ENCODE peak calls at places on chromosomes 2 and 18, in nine cellular contexts. I is IMR-90, J is H1, N is right lobe of liver, E is kidney, Q is endodermal cell, K is hepatocyte, O is body of pancreas, H is lung. V is an unnamed sample. For H3K4me1, the result is how much of the 10 kb centered on the place peaks cover.

GRCh38 chr2:232457121-232458011 is 1.4 kb downstream of the ALPI start:
- DNase-seq in I (no peak), J (no peak), N (no peak), E (no peak), Q (peak), K (no peak), O (no peak), H (no peak), V (no peak)

GRCh38 chr18:58209326-58209725 is 165.3 kb downstream of the NEDD4L start:
- DNase-seq in I (peak), J (no peak), N (no peak), E (no peak), Q (no peak), K (no peak), O (no peak), H (no peak), V (no peak)

GRCh38 chr2:149221898-149222297 is 108.5 kb upstream of the LYPD6 start:
- DNase-seq in I (no peak), J (no peak), N (no peak), E (no peak), Q (no peak), K (no peak), O (no peak), H (no peak), V (no peak)

GRCh38 chr2:239106314-239106908 is 258.5 kb downstream of the TWIST2 start:
- DNase-seq in I (peak), J (peak), N (no peak), E (no peak), Q (peak), K (peak), O (no peak), H (no peak), V (peak)

GRCh38 chr2:105410554-105410953 is 11.7 kb upstream of the FHL2 start:
- DNase-seq in I (peak), J (no peak), N (no peak), E (no peak), Q (no peak), K (no peak), O (no peak), H (no peak), V (peak)

GRCh38 chr2:67970542-67970941 is 92.3 kb downstream of the C1D start:
- DNase-seq in I (no peak), J (no peak), N (no peak), E (no peak), Q (no peak), K (no peak), O (no peak), H (no peak), V (no peak)

GRCh38 chr2:152369176-152369860 is 34.3 kb downstream of the FMNL2 start:
- DNase-seq in I (peak), J (no peak), N (no peak), E (no peak), Q (no peak), K (peak), O (no peak), H (no peak), V (no peak)

GRCh38 chr2:494853-495252 is 182.4 kb downstream of the TMEM18 start:
- DNase-seq in I (no peak), J (no peak), N (no peak), E (no peak), Q (no peak), K (no peak), O (no peak), H (no peak), V (no peak)

GRCh38 chr18:46051731-46052461 is 20.2 kb downstream of the PSTPIP2 start:
- DNase-seq in I (peak), J (peak), N (no peak), E (no peak), Q (no peak), K (peak), O (peak), H (no peak), V (peak)

GRCh38 chr2:239544846-239545465 is 144.1 kb upstream of the HDAC4 start:
- DNase-seq in I (no peak), J (no peak), N (peak), E (no peak), Q (peak), K (no peak), O (no peak), H (no peak), V (no peak)

GRCh38 chr2:235324324-235324723 is 169.5 kb upstream of the AGAP1 start:
- DNase-seq in I (peak), J (no peak), N (no peak), E (no peak), Q (peak), K (peak), O (no peak), H (no peak), V (no peak)

GRCh38 chr2:187985923-187986322 is 305.8 kb upstream of the GULP1 start:
- DNase-seq in I (peak), J (no peak), N (no peak), E (no peak), Q (no peak), K (no peak), O (no peak), H (no peak), V (no peak)

GRCh38 chr18:55585586-55586521 is 2.1 kb downstream of the TCF4 start:
- DNase-seq in I (peak), J (no peak), N (no peak), E (no peak), Q (peak), K (no peak), O (no peak), H (no peak), V (no peak)

GRCh38 chr2:122194546-122194945 is 439.1 kb downstream of the TSN start:
- DNase-seq in I (no peak), J (no peak), N (no peak), E (no peak), Q (no peak), K (no peak), O (no peak), H (no peak), V (no peak)

GRCh38 chr18:43789234-43790000 is 512.1 kb upstream of the SYT4 start:
- DNase-seq in I (no peak), J (no peak), N (no peak), E (no peak), Q (no peak), K (peak), O (peak), H (no peak), V (no peak)

GRCh38 chr2:197182668-197183067 is 127.9 kb downstream of the ANKRD44 start:
- DNase-seq in I (no peak), J (no peak), N (no peak), E (no peak), Q (no peak), K (no peak), O (no peak), H (no peak), V (no peak)

GRCh38 chr2:236657215-236657614 is 87.6 kb downstream of the ACKR3 start:
- DNase-seq in I (no peak), J (peak), N (no peak), E (no peak), Q (no peak), K (no peak), O (no peak), H (peak), V (no peak)

GRCh38 chr18:3238742-3239141 is 8.9 kb upstream of the MYL12A start:
- DNase-seq in I (no peak), J (no peak), N (no peak), E (no peak), Q (no peak), K (no peak), O (no peak), H (no peak), V (no peak)

GRCh38 chr2:118689456-118689855 is 158.0 kb downstream of the EN1 start:
- DNase-seq in I (no peak), J (no peak), N (no peak), E (no peak), Q (no peak), K (no peak), O (no peak), H (no peak), V (no peak)

GRCh38 chr2:241708879-241709278 is 7.0 kb downstream of the ING5 start:
- DNase-seq in I (no peak), J (no peak), N (no peak), E (no peak), Q (no peak), K (no peak), O (no peak), H (no peak), V (no peak)

GRCh38 chr18:9706081-9706935 is 1.8 kb upstream of the RAB31 start:
- DNase-seq in I (peak), J (no peak), N (no peak), E (no peak), Q (no peak), K (no peak), O (no peak), H (no peak), V (no peak)

GRCh38 chr2:240293126-240293864 is 142.2 kb upstream of the GPC1 start:
- DNase-seq in I (no peak), J (no peak), N (no peak), E (no peak), Q (no peak), K (no peak), O (no peak), H (no peak), V (no peak)

GRCh38 chr2:120464448-120464931 is 118.6 kb downstream of the INHBB start:
- DNase-seq in I (no peak), J (no peak), N (peak), E (peak), Q (no peak), K (no peak), O (no peak), H (no peak), V (no peak)

GRCh38 chr2:190533175-190533967 is 1.2 kb downstream of the NEMP2 start:
- DNase-seq in I (no peak), J (no peak), N (no peak), E (no peak), Q (no peak), K (no peak), O (no peak), H (no peak), V (no peak)

GRCh38 chr2:113010088-113010487 is 4.8 kb downstream of the IL36A start:
- DNase-seq in I (peak), J (no peak), N (no peak), E (no peak), Q (no peak), K (no peak), O (no peak), H (no peak), V (peak)

GRCh38 chr18:55430026-55430425 is 158.0 kb downstream of the TCF4 start:
- DNase-seq in I (no peak), J (no peak), N (no peak), E (no peak), Q (no peak), K (no peak), O (no peak), H (no peak), V (no peak)

GRCh38 chr2:158542577-158542976 is 85.8 kb downstream of the PKP4 start:
- DNase-seq in I (no peak), J (no peak), N (no peak), E (no peak), Q (no peak), K (no peak), O (no peak), H (no peak), V (no peak)

GRCh38 chr2:167961536-167961935 is 285.9 kb downstream of the STK39 start:
- DNase-seq in I (no peak), J (no peak), N (no peak), E (no peak), Q (no peak), K (no peak), O (no peak), H (no peak), V (no peak)

GRCh38 chr2:240806006-240806405 is 14.0 kb downstream of the KIF1A start:
- DNase-seq in I (no peak), J (no peak), N (no peak), E (peak), Q (peak), K (no peak), O (no peak), H (no peak), V (no peak)

GRCh38 chr18:76412010-76412817 is 82.8 kb downstream of the ZNF516 start:
- DNase-seq in I (no peak), J (no peak), N (no peak), E (no peak), Q (peak), K (no peak), O (no peak), H (no peak), V (no peak)

GRCh38 chr2:60794271-60794863 is 38.3 kb downstream of the PAPOLG start:
- DNase-seq in I (peak), J (no peak), N (no peak), E (no peak), Q (no peak), K (no peak), O (no peak), H (no peak), V (no peak)

GRCh38 chr2:105118960-105119359 is 81.1 kb downstream of the MRPS9 start:
- DNase-seq in I (no peak), J (peak), N (no peak), E (no peak), Q (peak), K (peak), O (no peak), H (no peak), V (no peak)

GRCh38 chr2:227772197-227772661 is 26.5 kb downstream of the SCYGR8 start:
- DNase-seq in I (no peak), J (no peak), N (no peak), E (no peak), Q (peak), K (no peak), O (no peak), H (no peak), V (no peak)

GRCh38 chr18:12769136-12769535 is 66.3 kb downstream of the PSMG2 start:
- DNase-seq in I (no peak), J (no peak), N (no peak), E (no peak), Q (no peak), K (no peak), O (no peak), H (no peak), V (no peak)

GRCh38 chr2:161312996-161313395 is 4.8 kb downstream of the PSMD14 start:
- DNase-seq in I (peak), J (no peak), N (no peak), E (no peak), Q (no peak), K (no peak), O (no peak), H (no peak), V (peak)

GRCh38 chr2:36362291-36362690 is 6.7 kb downstream of the CRIM1 start:
- DNase-seq in I (peak), J (no peak), N (no peak), E (no peak), Q (no peak), K (no peak), O (no peak), H (no peak), V (peak)

GRCh38 chr18:12921178-12921577 is 26.6 kb upstream of the SEH1L start:
- DNase-seq in I (no peak), J (no peak), N (no peak), E (no peak), Q (no peak), K (no peak), O (no peak), H (no peak), V (no peak)

DNA sequence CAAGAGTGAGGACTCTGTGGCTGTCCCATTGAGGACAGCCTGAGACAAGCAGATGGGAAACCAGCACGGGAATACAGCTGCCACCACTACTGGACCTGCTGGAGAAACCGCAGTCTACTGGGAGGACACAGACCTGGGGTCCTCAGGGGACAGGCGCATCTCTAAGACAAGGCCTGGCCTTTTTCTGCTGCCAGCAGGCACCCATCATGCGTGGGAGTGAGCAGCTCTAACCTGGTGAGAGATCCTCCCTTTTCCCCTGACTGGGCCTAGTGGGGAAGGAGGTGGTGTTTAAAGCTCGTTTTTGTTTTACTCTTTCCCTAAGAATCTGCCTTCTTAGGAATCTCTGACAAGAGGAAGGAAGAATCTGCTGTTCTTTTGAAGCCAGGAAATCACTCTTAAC is 36.6 kb downstream of the CYRIA start:
- DNase-seq in I (no peak), J (no peak), N (no peak), E (no peak), Q (no peak), K (no peak), O (no peak), H (no peak), V (no peak)
- H3K4me1 ChIP-seq in I (under half), J (under half), N (under half), E (under half), Q (under half), K (under half), O (under half), H (under half), V (under half)

DNA sequence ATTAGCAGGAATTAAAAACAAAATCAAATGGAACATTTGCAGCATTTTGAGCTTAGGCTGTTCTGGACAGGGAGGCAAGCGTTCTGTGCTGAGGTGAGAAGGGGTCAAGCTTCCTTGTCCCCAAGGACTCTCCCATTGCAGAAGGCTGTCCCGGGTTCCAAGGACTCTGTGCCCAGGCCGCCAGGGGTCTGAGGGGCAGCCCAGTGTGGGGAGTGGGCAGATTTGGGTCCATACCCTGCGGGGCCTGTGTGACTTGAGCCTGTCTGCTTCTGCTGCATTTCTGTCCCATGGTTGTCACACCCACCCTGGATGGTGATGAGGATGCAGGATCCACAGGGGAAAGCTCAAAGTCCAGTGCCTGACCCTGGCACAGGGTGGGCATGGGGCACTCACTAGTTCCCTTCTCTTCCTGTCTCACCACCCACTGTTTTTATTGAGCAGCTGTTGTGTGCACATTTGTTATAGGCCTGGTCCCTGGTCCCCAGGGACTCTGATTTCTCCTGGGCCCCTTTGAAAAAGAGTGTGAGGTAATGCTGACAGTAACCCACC is 211.4 kb upstream of the HS6ST1 start:
- DNase-seq in I (no peak), J (no peak), N (no peak), E (peak), Q (no peak), K (no peak), O (no peak), H (no peak), V (no peak)
- H3K27ac ChIP-seq in I (no peak), J (no peak), N (no peak), E (no peak), Q (no peak), K (no peak), O (no peak), H (no peak), V (no peak)

GRCh38 chr18:48539406-48540328 is 836 bp downstream of the CTIF start:
- DNase-seq in I (peak), J (peak), N (peak), E (peak), Q (peak), K (peak), O (peak), H (peak), V (peak)

GRCh38 chr18:48542513-48543181 is 3.8 kb downstream of the CTIF start:
- DNase-seq in I (no peak), J (peak), N (no peak), E (no peak), Q (peak), K (peak), O (peak), H (no peak), V (peak)

GRCh38 chr18:48540329-48541025 is 1.6 kb downstream of the CTIF start:
- DNase-seq in I (peak), J (peak), N (peak), E (peak), Q (peak), K (peak), O (peak), H (peak), V (peak)

GRCh38 chr18:48541747-48542108 is 2.9 kb downstream of the CTIF start:
- DNase-seq in I (no peak), J (no peak), N (no peak), E (no peak), Q (no peak), K (no peak), O (no peak), H (no peak), V (no peak)

GRCh38 chr18:48541026-48541746 is 2.4 kb downstream of the CTIF start:
- DNase-seq in I (peak), J (peak), N (peak), E (peak), Q (peak), K (peak), O (peak), H (peak), V (peak)
- H3K4me1 ChIP-seq in I (under half), J (under half), N (under half), E (under half), Q (under half), K (under half), O (under half), H (under half), V (under half)

GRCh38 chr2:213233438-213234330 is 50.6 kb upstream of the SPAG16 start:
- DNase-seq in I (no peak), J (no peak), N (no peak), E (no peak), Q (no peak), K (no peak), O (no peak), H (no peak), V (no peak)
- H3K27ac ChIP-seq in I (no peak), J (no peak), N (no peak), E (no peak), Q (no peak), K (no peak), O (no peak), H (no peak), V (no peak)